ENCODE peak calls at places on chromosomes 2 and 18, in five cellular contexts. One of them, this sample, is unnamed.
A peak's percentile ranks its signal among the peaks of the same experiment; 100 is the strongest.

GRCh38 chr2:166067204-166067603 is 60.6 kb downstream of the SCN1A start:
- DNase-seq in HCT116: no peak
- DNase-seq in HepG2: no peak
- DNase-seq in H1: no peak
- DNase-seq in K562: no peak
- DNase-seq in this sample: no peak

GRCh38 chr2:96345403-96345802 is 9.8 kb downstream of the NCAPH start:
- DNase-seq in HCT116: no peak
- DNase-seq in HepG2: peak; percentile 30
- DNase-seq in H1: no peak
- DNase-seq in K562: no peak
- DNase-seq in this sample: peak; percentile 12

GRCh38 chr2:15765211-15765610 is 173.5 kb downstream of the DDX1 start:
- DNase-seq in HCT116: no peak
- DNase-seq in HepG2: no peak
- DNase-seq in H1: no peak
- DNase-seq in K562: no peak
- DNase-seq in this sample: no peak

GRCh38 chr2:105756435-105756834 is 11.7 kb downstream of the NCK2 start:
- DNase-seq in HCT116: no peak
- DNase-seq in HepG2: no peak
- DNase-seq in H1: no peak
- DNase-seq in K562: no peak
- DNase-seq in this sample: no peak

GRCh38 chr2:82539222-82539621 is 1919.9 kb downstream of the SUCLG1 start:
- DNase-seq in HCT116: no peak
- DNase-seq in HepG2: no peak
- DNase-seq in H1: no peak
- DNase-seq in K562: no peak
- DNase-seq in this sample: no peak

GRCh38 chr18:10916387-10916786 is 233.0 kb downstream of the PIEZO2 start:
- DNase-seq in HCT116: no peak
- DNase-seq in HepG2: no peak
- DNase-seq in H1: no peak
- DNase-seq in K562: no peak
- DNase-seq in this sample: no peak

GRCh38 chr2:118614856-118615255 is 232.6 kb downstream of the EN1 start:
- DNase-seq in HCT116: no peak
- DNase-seq in HepG2: no peak
- DNase-seq in H1: no peak
- DNase-seq in K562: no peak
- DNase-seq in this sample: no peak

GRCh38 chr2:234885884-234886283 is 65.9 kb upstream of the SH3BP4 start:
- DNase-seq in HCT116: no peak
- DNase-seq in HepG2: no peak
- DNase-seq in H1: no peak
- DNase-seq in K562: no peak
- DNase-seq in this sample: no peak

GRCh38 chr2:128710242-128710641 is 391.6 kb upstream of the HS6ST1 start:
- DNase-seq in HCT116: no peak
- DNase-seq in HepG2: no peak
- DNase-seq in H1: no peak
- DNase-seq in K562: no peak
- DNase-seq in this sample: no peak

GRCh38 chr18:47979611-47980200 is 49.2 kb upstream of the SMAD2 start:
- DNase-seq in HCT116: no peak
- DNase-seq in HepG2: no peak
- DNase-seq in H1: no peak
- DNase-seq in K562: no peak
- DNase-seq in this sample: peak; percentile 67

GRCh38 chr2:219247678-219248642 is 2.7 kb downstream of the STK16 start:
- DNase-seq in HCT116: no peak
- DNase-seq in HepG2: no peak
- DNase-seq in H1: no peak
- DNase-seq in K562: peak; percentile 18
- DNase-seq in this sample: no peak

GRCh38 chr18:24173997-24174396 is 35.1 kb downstream of the CABYR start:
- DNase-seq in HCT116: no peak
- DNase-seq in HepG2: no peak
- DNase-seq in H1: no peak
- DNase-seq in K562: no peak
- DNase-seq in this sample: peak; percentile 9

GRCh38 chr2:116160657-116161056 is 1653.8 kb upstream of the DDX18 start:
- DNase-seq in HCT116: no peak
- DNase-seq in HepG2: no peak
- DNase-seq in H1: no peak
- DNase-seq in K562: no peak
- DNase-seq in this sample: no peak

GRCh38 chr2:241799522-241800197 is 9.3 kb upstream of the NEU4 start:
- DNase-seq in HCT116: no peak
- DNase-seq in HepG2: no peak
- DNase-seq in H1: no peak
- DNase-seq in K562: no peak
- DNase-seq in this sample: no peak

GRCh38 chr2:47437287-47437686 is 34.3 kb downstream of the MSH2 start:
- DNase-seq in HCT116: no peak
- DNase-seq in HepG2: no peak
- DNase-seq in H1: no peak
- DNase-seq in K562: no peak
- DNase-seq in this sample: peak; percentile 14

GRCh38 chr2:94984964-94985575 is 40.4 kb upstream of the MAL start:
- DNase-seq in HCT116: no peak
- DNase-seq in HepG2: no peak
- DNase-seq in H1: no peak
- DNase-seq in K562: no peak
- DNase-seq in this sample: peak; percentile 68

GRCh38 chr2:32977228-32977758 is 30.5 kb downstream of the LTBP1 start:
- DNase-seq in HCT116: peak; percentile 26
- DNase-seq in HepG2: no peak
- DNase-seq in H1: no peak
- DNase-seq in K562: peak; percentile 31
- DNase-seq in this sample: peak; percentile 17

GRCh38 chr18:55494899-55495298 is 93.1 kb downstream of the TCF4 start:
- DNase-seq in HCT116: no peak
- DNase-seq in HepG2: no peak
- DNase-seq in H1: no peak
- DNase-seq in K562: no peak
- DNase-seq in this sample: no peak

GRCh38 chr2:13996527-13996926 is 636.0 kb upstream of the LRATD1 start:
- DNase-seq in HCT116: no peak
- DNase-seq in HepG2: no peak
- DNase-seq in H1: no peak
- DNase-seq in K562: no peak
- DNase-seq in this sample: no peak

GRCh38 chr2:240648650-240649275 is 23.5 kb downstream of the GPR35 start:
- DNase-seq in HCT116: no peak
- DNase-seq in HepG2: no peak
- DNase-seq in H1: no peak
- DNase-seq in K562: no peak
- DNase-seq in this sample: no peak
- TF ChIP-seq JUND in HCT116: no peak
- TF ChIP-seq JUND in HepG2: no peak
- TF ChIP-seq JUND in H1: no peak
- TF ChIP-seq JUND in K562: no peak
- TF ChIP-seq JUND in this sample: no peak

DNA sequence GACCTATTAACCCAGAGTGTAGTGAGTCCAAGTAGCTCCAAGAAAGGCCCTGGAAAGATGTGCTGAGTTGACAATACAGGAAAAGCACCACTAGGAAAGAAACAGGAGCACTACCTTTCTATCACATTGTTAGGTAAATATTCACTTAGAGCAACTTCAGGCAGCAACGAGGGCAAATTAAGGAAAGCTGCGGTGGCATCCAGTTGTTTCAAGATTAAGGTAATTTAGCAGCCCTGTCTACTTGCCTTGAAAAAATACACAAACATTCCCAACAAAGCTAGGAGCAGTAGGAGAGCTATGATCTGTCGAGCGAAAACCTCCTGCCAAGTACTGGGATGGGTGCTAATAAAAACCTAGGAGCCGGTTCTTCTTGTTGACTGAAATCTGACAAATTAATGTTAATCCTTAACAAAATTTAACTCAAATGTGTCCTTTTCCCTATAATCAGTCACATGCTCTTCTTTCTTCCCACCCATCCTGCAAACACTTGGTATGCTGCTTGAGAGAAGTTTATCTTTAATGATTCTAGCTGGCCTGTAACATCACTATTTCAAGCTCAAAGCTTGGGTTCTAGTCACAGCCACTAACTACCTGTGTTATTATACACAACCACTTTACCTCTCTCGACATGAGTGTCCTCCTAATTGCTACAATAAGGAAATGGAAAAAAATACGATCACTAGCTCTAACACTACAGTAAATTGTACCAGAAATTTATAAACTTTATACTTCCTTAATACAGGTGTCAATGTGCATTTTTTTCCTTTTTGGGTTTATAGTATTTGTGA is 2.0 kb downstream of the ACAA2 start:
- DNase-seq in HCT116: no peak
- DNase-seq in HepG2: no peak
- DNase-seq in H1: no peak
- DNase-seq in K562: no peak
- DNase-seq in this sample: no peak
- TF ChIP-seq JUND in HCT116: no peak
- TF ChIP-seq JUND in HepG2: no peak
- TF ChIP-seq JUND in H1: no peak
- TF ChIP-seq JUND in K562: no peak
- TF ChIP-seq JUND in this sample: no peak

GRCh38 chr2:127011796-127012195 is 95.2 kb downstream of the BIN1 start:
- DNase-seq in HCT116: no peak
- DNase-seq in HepG2: no peak
- DNase-seq in H1: no peak
- DNase-seq in K562: no peak
- DNase-seq in this sample: no peak
- TF ChIP-seq JUND in HCT116: no peak
- TF ChIP-seq JUND in HepG2: no peak
- TF ChIP-seq JUND in H1: no peak
- TF ChIP-seq JUND in K562: no peak
- TF ChIP-seq JUND in this sample: no peak

GRCh38 chr2:201975434-201975833 is 58.2 kb upstream of the FZD7 start:
- DNase-seq in HCT116: no peak
- DNase-seq in HepG2: peak; percentile 54
- DNase-seq in H1: no peak
- DNase-seq in K562: no peak
- DNase-seq in this sample: no peak

GRCh38 chr2:201974651-201975050 is 59.0 kb upstream of the FZD7 start:
- DNase-seq in HCT116: no peak
- DNase-seq in HepG2: no peak
- DNase-seq in H1: no peak
- DNase-seq in K562: no peak
- DNase-seq in this sample: no peak

GRCh38 chr2:201977651-201978050 is 56.0 kb upstream of the FZD7 start:
- DNase-seq in HCT116: no peak
- DNase-seq in HepG2: no peak
- DNase-seq in H1: no peak
- DNase-seq in K562: no peak
- DNase-seq in this sample: peak; percentile 9

GRCh38 chr2:201978333-201978732 is 55.3 kb upstream of the FZD7 start:
- DNase-seq in HCT116: no peak
- DNase-seq in HepG2: no peak
- DNase-seq in H1: no peak
- DNase-seq in K562: no peak
- DNase-seq in this sample: no peak

GRCh38 chr2:201975964-201976612 is 57.6 kb upstream of the FZD7 start:
- DNase-seq in HCT116: no peak
- DNase-seq in HepG2: no peak
- DNase-seq in H1: no peak
- DNase-seq in K562: no peak
- DNase-seq in this sample: no peak
- TF ChIP-seq JUND in HCT116: no peak
- TF ChIP-seq JUND in HepG2: no peak
- TF ChIP-seq JUND in H1: no peak
- TF ChIP-seq JUND in K562: no peak
- TF ChIP-seq JUND in this sample: no peak

GRCh38 chr2:39183673-39184072 is 60.1 kb downstream of the CDKL4 start:
- DNase-seq in HCT116: no peak
- DNase-seq in HepG2: no peak
- DNase-seq in H1: no peak
- DNase-seq in K562: no peak
- DNase-seq in this sample: no peak
- TF ChIP-seq JUND in HCT116: no peak
- TF ChIP-seq JUND in HepG2: no peak
- TF ChIP-seq JUND in H1: no peak
- TF ChIP-seq JUND in K562: no peak
- TF ChIP-seq JUND in this sample: no peak

GRCh38 chr18:76859474-76860339 is 37.4 kb downstream of the ZNF236 start:
- DNase-seq in HCT116: no peak
- DNase-seq in HepG2: no peak
- DNase-seq in H1: no peak
- DNase-seq in K562: no peak
- DNase-seq in this sample: no peak
- TF ChIP-seq JUND in HCT116: no peak
- TF ChIP-seq JUND in HepG2: no peak
- TF ChIP-seq JUND in H1: no peak
- TF ChIP-seq JUND in K562: no peak
- TF ChIP-seq JUND in this sample: no peak

DNA sequence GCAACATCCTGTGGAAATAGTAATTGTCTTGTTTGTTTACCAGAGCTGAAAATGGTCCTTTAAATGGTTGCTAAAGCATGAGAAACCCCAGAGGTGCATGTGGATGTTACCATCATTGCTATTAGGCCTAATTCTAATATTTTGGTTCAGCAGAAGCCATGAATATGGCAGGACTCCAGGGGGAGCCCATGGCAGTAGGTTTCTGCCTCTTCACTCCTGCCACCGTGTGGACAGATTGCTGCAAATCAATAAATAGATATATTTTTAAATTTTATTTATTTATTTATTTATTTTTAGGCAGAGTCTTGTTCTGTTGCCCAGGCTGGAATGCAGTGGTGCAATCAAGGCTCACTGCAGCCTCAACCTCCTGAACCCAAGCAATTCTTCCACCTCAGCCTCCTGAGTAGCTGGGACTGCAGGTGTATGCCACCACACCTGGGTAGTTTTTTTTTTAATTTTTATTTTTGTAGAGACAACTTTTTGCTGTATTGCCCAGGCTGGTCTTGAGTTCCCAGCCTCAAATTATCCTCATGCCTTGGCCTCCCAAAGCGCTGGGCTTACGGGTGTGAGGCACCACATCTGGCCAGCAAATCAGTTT is 54.9 kb upstream of the CAPN13 start:
- DNase-seq in HCT116: peak; percentile 55
- DNase-seq in HepG2: peak; percentile 79
- DNase-seq in H1: peak; percentile 41
- DNase-seq in K562: peak; percentile 45
- DNase-seq in this sample: peak; percentile 79
- TF ChIP-seq JUND in HCT116: no peak
- TF ChIP-seq JUND in HepG2: no peak
- TF ChIP-seq JUND in H1: no peak
- TF ChIP-seq JUND in K562: no peak
- TF ChIP-seq JUND in this sample: no peak

This sample was measured in T47D.